ENCODE peak calls at places on chromosomes 12 and 14, in ten cellular contexts. One of them, this sample, is unnamed.

GRCh38 chr12:82835217-82835616 is 148.5 kb downstream of the TMTC2 start:
- DNase-seq in tibial artery: no peak
- DNase-seq in hepatocyte: no peak
- DNase-seq in fibroblast of mammary gland: peak
- DNase-seq in cardiac fibroblast: peak
- DNase-seq in psoas muscle: no peak
- DNase-seq in retinal pigment epithelial cell: no peak
- DNase-seq in AG09319: no peak
- DNase-seq in body of pancreas: no peak
- DNase-seq in epithelial cell of esophagus: peak
- DNase-seq in this sample: no peak

GRCh38 chr12:109951136-109951535 is 45.0 kb downstream of the GIT2 start:
- DNase-seq in body of pancreas: no peak
- DNase-seq in fibroblast of mammary gland: peak
- DNase-seq in tibial artery: no peak
- DNase-seq in psoas muscle: no peak
- DNase-seq in cardiac fibroblast: peak
- DNase-seq in epithelial cell of esophagus: peak
- DNase-seq in AG09319: no peak
- DNase-seq in hepatocyte: no peak
- DNase-seq in retinal pigment epithelial cell: peak
- DNase-seq in this sample: no peak

GRCh38 chr14:95531473-95531872 is 3.4 kb upstream of the GLRX5 start:
- DNase-seq in psoas muscle: no peak
- DNase-seq in tibial artery: no peak
- DNase-seq in cardiac fibroblast: peak
- DNase-seq in AG09319: no peak
- DNase-seq in retinal pigment epithelial cell: no peak
- DNase-seq in hepatocyte: no peak
- DNase-seq in fibroblast of mammary gland: peak
- DNase-seq in epithelial cell of esophagus: peak
- DNase-seq in body of pancreas: no peak
- DNase-seq in this sample: no peak

GRCh38 chr14:75980856-75981255 is 939 bp downstream of the TGFB3 start:
- DNase-seq in tibial artery: peak
- DNase-seq in body of pancreas: peak
- DNase-seq in epithelial cell of esophagus: peak
- DNase-seq in retinal pigment epithelial cell: no peak
- DNase-seq in AG09319: no peak
- DNase-seq in fibroblast of mammary gland: peak
- DNase-seq in psoas muscle: peak
- DNase-seq in hepatocyte: no peak
- DNase-seq in cardiac fibroblast: no peak
- DNase-seq in this sample: no peak

GRCh38 chr12:10140001-10140400 is 10.0 kb upstream of the CLEC7A start:
- DNase-seq in tibial artery: no peak
- DNase-seq in body of pancreas: no peak
- DNase-seq in fibroblast of mammary gland: peak
- DNase-seq in AG09319: peak
- DNase-seq in retinal pigment epithelial cell: no peak
- DNase-seq in psoas muscle: no peak
- DNase-seq in hepatocyte: peak
- DNase-seq in cardiac fibroblast: peak
- DNase-seq in epithelial cell of esophagus: peak
- DNase-seq in this sample: no peak

GRCh38 chr12:124566181-124567034 is 1.0 kb downstream of the NCOR2 start:
- DNase-seq in psoas muscle: peak
- DNase-seq in retinal pigment epithelial cell: no peak
- DNase-seq in epithelial cell of esophagus: peak
- DNase-seq in hepatocyte: peak
- DNase-seq in body of pancreas: peak
- DNase-seq in tibial artery: peak
- DNase-seq in cardiac fibroblast: peak
- DNase-seq in AG09319: peak
- DNase-seq in fibroblast of mammary gland: peak
- DNase-seq in this sample: peak

GRCh38 chr12:123671876-123672275 is 963 bp downstream of the TCTN2 start:
- DNase-seq in epithelial cell of esophagus: peak
- DNase-seq in hepatocyte: no peak
- DNase-seq in AG09319: no peak
- DNase-seq in fibroblast of mammary gland: peak
- DNase-seq in body of pancreas: no peak
- DNase-seq in tibial artery: no peak
- DNase-seq in cardiac fibroblast: peak
- DNase-seq in retinal pigment epithelial cell: no peak
- DNase-seq in psoas muscle: no peak
- DNase-seq in this sample: no peak

GRCh38 chr14:51609251-51609986 is 42.3 kb upstream of the FRMD6 start:
- DNase-seq in cardiac fibroblast: no peak
- DNase-seq in retinal pigment epithelial cell: no peak
- DNase-seq in body of pancreas: no peak
- DNase-seq in hepatocyte: no peak
- DNase-seq in fibroblast of mammary gland: no peak
- DNase-seq in epithelial cell of esophagus: no peak
- DNase-seq in psoas muscle: no peak
- DNase-seq in AG09319: no peak
- DNase-seq in tibial artery: no peak
- DNase-seq in this sample: no peak

GRCh38 chr12:105942316-105942715 is 196.4 kb downstream of the NUAK1 start:
- DNase-seq in AG09319: no peak
- DNase-seq in body of pancreas: no peak
- DNase-seq in hepatocyte: no peak
- DNase-seq in fibroblast of mammary gland: no peak
- DNase-seq in epithelial cell of esophagus: peak
- DNase-seq in retinal pigment epithelial cell: no peak
- DNase-seq in psoas muscle: no peak
- DNase-seq in cardiac fibroblast: no peak
- DNase-seq in tibial artery: no peak
- DNase-seq in this sample: no peak

GRCh38 chr14:105324080-105324778 is 9.7 kb downstream of the PACS2 start:
- DNase-seq in hepatocyte: no peak
- DNase-seq in psoas muscle: peak
- DNase-seq in tibial artery: peak
- DNase-seq in fibroblast of mammary gland: no peak
- DNase-seq in cardiac fibroblast: peak
- DNase-seq in body of pancreas: no peak
- DNase-seq in epithelial cell of esophagus: no peak
- DNase-seq in retinal pigment epithelial cell: no peak
- DNase-seq in AG09319: no peak
- DNase-seq in this sample: no peak

GRCh38 chr12:14948672-14949071 is 10.3 kb upstream of the ERP27 start:
- DNase-seq in retinal pigment epithelial cell: peak
- DNase-seq in cardiac fibroblast: peak
- DNase-seq in body of pancreas: peak
- DNase-seq in tibial artery: no peak
- DNase-seq in epithelial cell of esophagus: peak
- DNase-seq in fibroblast of mammary gland: peak
- DNase-seq in AG09319: peak
- DNase-seq in psoas muscle: no peak
- DNase-seq in hepatocyte: peak
- DNase-seq in this sample: no peak

GRCh38 chr14:88791629-88792571 is 853 bp downstream of the EML5 start:
- DNase-seq in psoas muscle: peak
- DNase-seq in fibroblast of mammary gland: no peak
- DNase-seq in tibial artery: no peak
- DNase-seq in cardiac fibroblast: no peak
- DNase-seq in epithelial cell of esophagus: no peak
- DNase-seq in hepatocyte: peak
- DNase-seq in retinal pigment epithelial cell: no peak
- DNase-seq in body of pancreas: peak
- DNase-seq in AG09319: no peak
- DNase-seq in this sample: peak

GRCh38 chr12:104493504-104493903 is 36.8 kb downstream of the CHST11 start:
- DNase-seq in cardiac fibroblast: no peak
- DNase-seq in body of pancreas: no peak
- DNase-seq in tibial artery: no peak
- DNase-seq in AG09319: no peak
- DNase-seq in epithelial cell of esophagus: no peak
- DNase-seq in hepatocyte: no peak
- DNase-seq in fibroblast of mammary gland: peak
- DNase-seq in psoas muscle: no peak
- DNase-seq in retinal pigment epithelial cell: no peak
- DNase-seq in this sample: no peak

GRCh38 chr12:63306476-63306875 is 155.5 kb upstream of the AVPR1A start:
- DNase-seq in retinal pigment epithelial cell: no peak
- DNase-seq in epithelial cell of esophagus: peak
- DNase-seq in fibroblast of mammary gland: peak
- DNase-seq in tibial artery: no peak
- DNase-seq in hepatocyte: no peak
- DNase-seq in body of pancreas: no peak
- DNase-seq in cardiac fibroblast: peak
- DNase-seq in AG09319: no peak
- DNase-seq in psoas muscle: no peak
- DNase-seq in this sample: no peak

GRCh38 chr14:90299408-90299807 is 32.3 kb downstream of the NRDE2 start:
- DNase-seq in psoas muscle: peak
- DNase-seq in AG09319: no peak
- DNase-seq in body of pancreas: no peak
- DNase-seq in fibroblast of mammary gland: no peak
- DNase-seq in retinal pigment epithelial cell: no peak
- DNase-seq in hepatocyte: no peak
- DNase-seq in cardiac fibroblast: no peak
- DNase-seq in tibial artery: no peak
- DNase-seq in epithelial cell of esophagus: no peak
- DNase-seq in this sample: no peak

GRCh38 chr12:128583453-128583852 is 240.3 kb downstream of the SLC15A4 start:
- DNase-seq in fibroblast of mammary gland: no peak
- DNase-seq in cardiac fibroblast: no peak
- DNase-seq in epithelial cell of esophagus: no peak
- DNase-seq in tibial artery: no peak
- DNase-seq in retinal pigment epithelial cell: no peak
- DNase-seq in psoas muscle: no peak
- DNase-seq in body of pancreas: no peak
- DNase-seq in AG09319: no peak
- DNase-seq in hepatocyte: no peak
- DNase-seq in this sample: no peak
- TF ChIP-seq CTCF in fibroblast of mammary gland: no peak
- TF ChIP-seq CTCF in cardiac fibroblast: no peak
- TF ChIP-seq CTCF in epithelial cell of esophagus: no peak
- TF ChIP-seq CTCF in tibial artery: no peak
- TF ChIP-seq CTCF in retinal pigment epithelial cell: no peak
- TF ChIP-seq CTCF in psoas muscle: no peak
- TF ChIP-seq CTCF in body of pancreas: no peak
- TF ChIP-seq CTCF in AG09319: no peak
- TF ChIP-seq CTCF in hepatocyte: peak
- TF ChIP-seq CTCF in this sample: peak

GRCh38 chr14:77809011-77809410 is 9.1 kb downstream of the ADCK1 start:
- DNase-seq in cardiac fibroblast: no peak
- DNase-seq in AG09319: no peak
- DNase-seq in tibial artery: no peak
- DNase-seq in fibroblast of mammary gland: no peak
- DNase-seq in hepatocyte: no peak
- DNase-seq in retinal pigment epithelial cell: no peak
- DNase-seq in psoas muscle: no peak
- DNase-seq in body of pancreas: no peak
- DNase-seq in epithelial cell of esophagus: no peak
- DNase-seq in this sample: no peak

GRCh38 chr14:77805703-77806102 is 5.8 kb downstream of the ADCK1 start:
- DNase-seq in retinal pigment epithelial cell: peak
- DNase-seq in hepatocyte: no peak
- DNase-seq in tibial artery: no peak
- DNase-seq in cardiac fibroblast: no peak
- DNase-seq in fibroblast of mammary gland: no peak
- DNase-seq in body of pancreas: no peak
- DNase-seq in AG09319: no peak
- DNase-seq in psoas muscle: no peak
- DNase-seq in epithelial cell of esophagus: no peak
- DNase-seq in this sample: no peak

GRCh38 chr14:77808250-77808649 is 8.3 kb downstream of the ADCK1 start:
- DNase-seq in psoas muscle: no peak
- DNase-seq in body of pancreas: no peak
- DNase-seq in fibroblast of mammary gland: no peak
- DNase-seq in epithelial cell of esophagus: no peak
- DNase-seq in tibial artery: no peak
- DNase-seq in cardiac fibroblast: no peak
- DNase-seq in hepatocyte: no peak
- DNase-seq in AG09319: no peak
- DNase-seq in retinal pigment epithelial cell: no peak
- DNase-seq in this sample: no peak

GRCh38 chr14:77800814-77801213 is 905 bp downstream of the ADCK1 start:
- DNase-seq in retinal pigment epithelial cell: no peak
- DNase-seq in hepatocyte: no peak
- DNase-seq in body of pancreas: no peak
- DNase-seq in psoas muscle: no peak
- DNase-seq in cardiac fibroblast: no peak
- DNase-seq in epithelial cell of esophagus: no peak
- DNase-seq in tibial artery: no peak
- DNase-seq in fibroblast of mammary gland: no peak
- DNase-seq in AG09319: no peak
- DNase-seq in this sample: no peak

GRCh38 chr14:77804592-77804991 is 4.7 kb downstream of the ADCK1 start:
- DNase-seq in body of pancreas: no peak
- DNase-seq in AG09319: no peak
- DNase-seq in retinal pigment epithelial cell: no peak
- DNase-seq in psoas muscle: no peak
- DNase-seq in cardiac fibroblast: peak
- DNase-seq in tibial artery: no peak
- DNase-seq in hepatocyte: no peak
- DNase-seq in fibroblast of mammary gland: peak
- DNase-seq in epithelial cell of esophagus: peak
- DNase-seq in this sample: no peak
- TF ChIP-seq CTCF in body of pancreas: no peak
- TF ChIP-seq CTCF in AG09319: peak
- TF ChIP-seq CTCF in retinal pigment epithelial cell: peak
- TF ChIP-seq CTCF in psoas muscle: no peak
- TF ChIP-seq CTCF in cardiac fibroblast: peak
- TF ChIP-seq CTCF in tibial artery: no peak
- TF ChIP-seq CTCF in hepatocyte: peak
- TF ChIP-seq CTCF in fibroblast of mammary gland: peak
- TF ChIP-seq CTCF in epithelial cell of esophagus: peak
- TF ChIP-seq CTCF in this sample: no peak

GRCh38 chr14:34875031-34875922 is at the start of gene BAZ1A:
- DNase-seq in fibroblast of mammary gland: peak
- DNase-seq in psoas muscle: peak
- DNase-seq in AG09319: peak
- DNase-seq in epithelial cell of esophagus: peak
- DNase-seq in body of pancreas: peak
- DNase-seq in cardiac fibroblast: peak
- DNase-seq in tibial artery: peak
- DNase-seq in hepatocyte: peak
- DNase-seq in retinal pigment epithelial cell: no peak
- DNase-seq in this sample: no peak
- TF ChIP-seq CTCF in fibroblast of mammary gland: no peak
- TF ChIP-seq CTCF in psoas muscle: peak
- TF ChIP-seq CTCF in AG09319: peak
- TF ChIP-seq CTCF in epithelial cell of esophagus: no peak
- TF ChIP-seq CTCF in body of pancreas: peak
- TF ChIP-seq CTCF in cardiac fibroblast: no peak
- TF ChIP-seq CTCF in tibial artery: peak
- TF ChIP-seq CTCF in hepatocyte: peak
- TF ChIP-seq CTCF in retinal pigment epithelial cell: no peak
- TF ChIP-seq CTCF in this sample: no peak

DNA sequence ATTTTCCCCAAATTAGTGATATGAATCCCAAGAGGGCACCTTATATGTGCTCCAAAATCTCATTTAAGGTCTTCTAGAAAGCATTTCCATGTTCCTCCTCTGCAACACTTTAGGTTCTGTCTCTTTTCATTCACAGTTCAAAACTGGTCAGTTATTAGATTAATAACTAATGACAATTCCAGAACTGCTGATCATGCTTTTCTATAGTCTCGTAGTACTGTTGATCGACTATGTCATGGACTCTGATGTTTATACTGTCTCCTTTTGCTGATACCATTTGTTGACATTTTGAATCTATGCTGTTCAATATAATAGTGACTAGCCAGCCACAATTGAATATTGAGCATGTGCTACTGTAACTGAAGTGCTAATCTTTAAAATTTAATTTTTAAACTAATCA is 728.3 kb downstream of the LRFN5 start:
- DNase-seq in fibroblast of mammary gland: no peak
- DNase-seq in tibial artery: no peak
- DNase-seq in retinal pigment epithelial cell: no peak
- DNase-seq in psoas muscle: no peak
- DNase-seq in cardiac fibroblast: no peak
- DNase-seq in body of pancreas: no peak
- DNase-seq in epithelial cell of esophagus: no peak
- DNase-seq in hepatocyte: no peak
- DNase-seq in AG09319: no peak
- DNase-seq in this sample: no peak
- TF ChIP-seq CTCF in fibroblast of mammary gland: no peak
- TF ChIP-seq CTCF in tibial artery: no peak
- TF ChIP-seq CTCF in retinal pigment epithelial cell: no peak
- TF ChIP-seq CTCF in psoas muscle: no peak
- TF ChIP-seq CTCF in cardiac fibroblast: no peak
- TF ChIP-seq CTCF in body of pancreas: no peak
- TF ChIP-seq CTCF in epithelial cell of esophagus: no peak
- TF ChIP-seq CTCF in hepatocyte: no peak
- TF ChIP-seq CTCF in AG09319: no peak
- TF ChIP-seq CTCF in this sample: no peak